ENCODE peak calls at places on chromosomes 3 and 15, in four cellular contexts. One of them, this sample, is unnamed.

GRCh38 chr15:78120523-78120922 is 10.7 kb downstream of the CIB2 start:
- DNase-seq in HepG2: no peak
- DNase-seq in K562: no peak
- DNase-seq in WTC11: peak
- DNase-seq in this sample: no peak

GRCh38 chr15:100129677-100130076 is 212.1 kb downstream of the ADAMTS17 start:
- DNase-seq in HepG2: peak
- DNase-seq in K562: peak
- DNase-seq in WTC11: no peak
- DNase-seq in this sample: no peak

GRCh38 chr3:144677118-144677517 is 705.5 kb downstream of the DIPK2A start:
- DNase-seq in HepG2: no peak
- DNase-seq in K562: no peak
- DNase-seq in WTC11: no peak
- DNase-seq in this sample: no peak

GRCh38 chr15:66707310-66708160 is 5.5 kb downstream of the SMAD6 start:
- DNase-seq in HepG2: peak
- DNase-seq in K562: no peak
- DNase-seq in WTC11: peak
- DNase-seq in this sample: no peak

GRCh38 chr15:68470981-68471380 is 39.0 kb upstream of the ITGA11 start:
- DNase-seq in HepG2: no peak
- DNase-seq in K562: no peak
- DNase-seq in WTC11: no peak
- DNase-seq in this sample: no peak

GRCh38 chr15:80605591-80606150 is 89.4 kb upstream of the ABHD17C start:
- DNase-seq in HepG2: no peak
- DNase-seq in K562: no peak
- DNase-seq in WTC11: no peak
- DNase-seq in this sample: no peak

GRCh38 chr3:45119824-45120614 is 26.2 kb downstream of the CDCP1 start:
- DNase-seq in HepG2: peak
- DNase-seq in K562: no peak
- DNase-seq in WTC11: no peak
- DNase-seq in this sample: no peak

GRCh38 chr15:70815604-70816003 is 38.4 kb downstream of the LARP6 start:
- DNase-seq in HepG2: peak
- DNase-seq in K562: no peak
- DNase-seq in WTC11: no peak
- DNase-seq in this sample: no peak

GRCh38 chr15:90881181-90881977 is 2.9 kb upstream of the FES start:
- DNase-seq in HepG2: no peak
- DNase-seq in K562: no peak
- DNase-seq in WTC11: no peak
- DNase-seq in this sample: no peak

GRCh38 chr3:86923071-86923476 is 67.9 kb downstream of the VGLL3 start:
- DNase-seq in HepG2: no peak
- DNase-seq in K562: no peak
- DNase-seq in WTC11: no peak
- DNase-seq in this sample: no peak
- TF ChIP-seq TCF7 in HepG2: no peak
- TF ChIP-seq TCF7 in K562: no peak
- TF ChIP-seq TCF7 in WTC11: no peak
- TF ChIP-seq TCF7 in this sample: no peak

DNA sequence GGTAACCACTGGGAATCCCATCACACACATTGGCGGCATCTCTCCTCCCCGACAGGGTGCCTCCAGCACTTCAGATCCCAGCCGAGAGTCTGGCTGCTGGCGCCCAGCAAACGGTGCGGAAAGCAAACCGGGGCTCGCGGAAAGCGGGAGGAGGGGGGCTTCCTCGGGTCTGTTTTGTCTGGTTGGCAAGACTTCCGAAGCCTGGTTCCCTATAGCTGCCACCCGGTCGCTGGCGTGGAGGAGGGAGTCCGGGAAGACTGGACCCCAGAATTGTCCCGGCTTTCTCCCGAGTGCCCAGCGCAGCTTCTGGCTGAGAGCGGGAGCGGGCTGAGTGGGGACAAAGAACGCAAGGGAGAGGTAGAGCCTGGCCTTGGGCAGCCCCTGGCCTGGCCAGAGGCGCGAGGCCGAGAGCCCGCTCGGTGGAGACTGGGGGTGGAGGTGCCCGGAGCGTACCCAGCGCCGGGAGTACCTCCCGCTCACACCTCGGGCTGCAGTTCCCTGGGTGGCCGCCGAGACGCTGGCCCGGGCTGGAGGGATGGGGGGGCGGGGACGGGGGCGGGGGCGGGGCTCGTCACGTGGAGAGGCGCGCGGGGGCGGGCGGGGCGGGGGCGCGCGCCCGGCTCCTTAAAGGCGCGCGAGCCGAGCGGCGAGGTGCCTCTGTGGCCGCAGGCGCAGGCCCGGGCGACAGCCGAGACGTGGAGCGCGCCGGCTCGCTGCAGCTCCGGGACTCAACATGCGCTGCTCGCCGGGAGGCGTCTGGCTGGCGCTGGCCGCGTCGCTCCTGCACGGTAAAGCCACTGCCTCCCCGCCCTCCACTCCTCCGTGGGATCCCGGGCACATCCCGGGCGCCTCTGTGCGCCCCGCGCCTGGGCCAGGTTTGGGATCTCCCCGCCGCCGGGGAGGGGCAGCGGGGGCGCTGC is at the start of gene CHRNA7:
- DNase-seq in HepG2: peak
- DNase-seq in K562: peak
- DNase-seq in WTC11: peak
- DNase-seq in this sample: no peak
- TF ChIP-seq TCF7 in HepG2: no peak
- TF ChIP-seq TCF7 in K562: no peak
- TF ChIP-seq TCF7 in WTC11: no peak
- TF ChIP-seq TCF7 in this sample: no peak

GRCh38 chr3:38168151-38168987 is 3.0 kb downstream of the OXSR1 start:
- DNase-seq in HepG2: no peak
- DNase-seq in K562: no peak
- DNase-seq in WTC11: no peak
- DNase-seq in this sample: no peak
- TF ChIP-seq TCF7 in HepG2: no peak
- TF ChIP-seq TCF7 in K562: no peak
- TF ChIP-seq TCF7 in WTC11: no peak
- TF ChIP-seq TCF7 in this sample: no peak

DNA sequence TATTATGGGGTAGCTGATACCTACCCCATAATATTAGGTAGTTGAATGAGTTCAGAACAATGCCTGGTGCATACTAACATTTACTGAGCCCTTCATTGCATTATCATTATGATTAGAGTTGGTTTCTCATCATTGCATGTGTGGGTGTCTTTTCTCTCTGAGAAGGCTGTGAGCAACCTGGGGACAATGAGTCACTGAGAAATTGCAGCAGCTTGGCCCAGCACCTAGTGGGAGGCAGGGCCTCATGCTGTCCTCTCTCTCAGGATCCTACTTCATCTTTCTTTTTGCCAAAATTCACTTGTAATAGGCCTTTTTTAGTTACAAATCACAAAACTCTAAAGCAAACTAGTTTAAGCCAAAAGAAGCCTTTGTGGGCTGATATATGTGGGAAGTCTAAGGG is 8.4 kb upstream of the CAMK1 start:
- DNase-seq in HepG2: no peak
- DNase-seq in K562: no peak
- DNase-seq in WTC11: no peak
- DNase-seq in this sample: no peak
- TF ChIP-seq TCF7 in HepG2: no peak
- TF ChIP-seq TCF7 in K562: no peak
- TF ChIP-seq TCF7 in WTC11: no peak
- TF ChIP-seq TCF7 in this sample: no peak

DNA sequence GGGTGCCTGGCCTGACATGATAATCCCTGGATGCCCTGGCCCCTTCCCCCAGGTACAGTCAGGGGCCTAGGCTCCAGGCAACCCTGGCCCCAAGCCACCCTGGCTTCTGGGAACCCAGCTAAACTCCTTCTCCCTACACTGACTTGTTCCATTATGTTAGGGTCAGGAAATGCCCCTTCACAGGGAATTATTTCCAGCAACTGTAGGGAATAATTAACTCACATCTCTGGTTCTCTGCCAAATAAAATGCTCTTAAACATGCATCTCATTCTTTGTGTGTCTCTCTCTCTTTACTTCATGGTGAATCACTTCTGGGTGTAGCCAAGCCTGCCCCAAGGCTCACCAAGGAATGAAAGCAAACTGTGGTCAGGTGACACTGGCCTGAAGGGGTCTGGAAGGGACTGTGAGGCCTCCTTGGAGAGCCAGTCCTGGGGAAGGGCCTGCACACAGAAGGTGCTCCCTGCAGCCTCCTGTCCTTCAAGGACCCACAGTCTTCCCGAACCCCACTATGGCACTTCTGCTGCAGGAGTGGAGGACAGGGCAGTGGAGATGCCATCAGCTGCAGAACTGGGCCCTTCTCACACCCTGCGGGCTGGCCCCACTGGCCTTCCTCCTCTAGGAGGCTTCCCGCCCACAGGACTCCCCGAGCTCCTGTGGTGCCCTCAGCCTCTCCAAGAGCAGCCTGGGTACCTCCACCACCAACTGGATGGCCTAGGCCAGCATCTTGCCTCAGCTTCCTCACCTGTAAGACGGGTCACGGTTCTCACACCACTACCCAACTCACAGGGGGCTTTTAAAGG is 17.6 kb downstream of the TKT start:
- DNase-seq in HepG2: peak
- DNase-seq in K562: no peak
- DNase-seq in WTC11: no peak
- DNase-seq in this sample: no peak
- TF ChIP-seq TCF7 in HepG2: no peak
- TF ChIP-seq TCF7 in K562: no peak
- TF ChIP-seq TCF7 in WTC11: no peak
- TF ChIP-seq TCF7 in this sample: no peak

GRCh38 chr3:143002083-143002712 is 828 bp downstream of the U2SURP start:
- DNase-seq in HepG2: peak
- DNase-seq in K562: peak
- DNase-seq in WTC11: no peak
- DNase-seq in this sample: no peak
- TF ChIP-seq TCF7 in HepG2: no peak
- TF ChIP-seq TCF7 in K562: no peak
- TF ChIP-seq TCF7 in WTC11: no peak
- TF ChIP-seq TCF7 in this sample: no peak

GRCh38 chr15:41836072-41836471 is 2.6 kb upstream of the PLA2G4B start:
- DNase-seq in HepG2: no peak
- DNase-seq in K562: no peak
- DNase-seq in WTC11: no peak
- DNase-seq in this sample: no peak

GRCh38 chr15:41829959-41830646 is 2.2 kb downstream of the JMJD7 start:
- DNase-seq in HepG2: no peak
- DNase-seq in K562: no peak
- DNase-seq in WTC11: no peak
- DNase-seq in this sample: no peak

GRCh38 chr15:41832208-41832607 is 4.3 kb downstream of the JMJD7 start:
- DNase-seq in HepG2: no peak
- DNase-seq in K562: no peak
- DNase-seq in WTC11: no peak
- DNase-seq in this sample: no peak

GRCh38 chr15:41836713-41837454 is 1.8 kb upstream of the PLA2G4B start:
- DNase-seq in HepG2: no peak
- DNase-seq in K562: no peak
- DNase-seq in WTC11: no peak
- DNase-seq in this sample: no peak

DNA sequence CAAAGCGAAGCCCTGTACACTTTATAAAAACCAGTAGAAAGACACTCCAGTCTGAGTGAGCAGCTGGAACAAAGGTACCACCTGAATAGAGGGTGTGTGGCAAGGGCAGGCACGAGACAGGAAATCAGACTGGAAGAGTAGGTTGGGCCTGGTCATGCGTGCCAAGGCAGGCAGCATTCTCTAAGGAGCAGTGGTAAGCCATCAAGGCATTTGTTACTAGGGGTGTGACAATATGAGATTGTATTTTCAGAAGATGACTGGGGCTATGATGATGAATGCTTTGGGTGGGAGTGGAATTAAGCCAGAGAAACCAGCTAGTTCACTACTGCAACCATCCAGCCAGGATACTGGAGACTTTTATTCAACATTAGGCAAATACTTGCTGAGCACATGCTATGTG is 5.0 kb downstream of the JMJD7 start:
- DNase-seq in HepG2: no peak
- DNase-seq in K562: no peak
- DNase-seq in WTC11: no peak
- DNase-seq in this sample: no peak
- TF ChIP-seq TCF7 in HepG2: no peak
- TF ChIP-seq TCF7 in K562: no peak
- TF ChIP-seq TCF7 in WTC11: no peak
- TF ChIP-seq TCF7 in this sample: no peak

GRCh38 chr3:160224811-160225180 is 426 bp upstream of the C3orf80 start:
- DNase-seq in HepG2: no peak
- DNase-seq in K562: no peak
- DNase-seq in WTC11: peak
- DNase-seq in this sample: no peak
- TF ChIP-seq TCF7 in HepG2: no peak
- TF ChIP-seq TCF7 in K562: no peak
- TF ChIP-seq TCF7 in WTC11: no peak
- TF ChIP-seq TCF7 in this sample: no peak

DNA sequence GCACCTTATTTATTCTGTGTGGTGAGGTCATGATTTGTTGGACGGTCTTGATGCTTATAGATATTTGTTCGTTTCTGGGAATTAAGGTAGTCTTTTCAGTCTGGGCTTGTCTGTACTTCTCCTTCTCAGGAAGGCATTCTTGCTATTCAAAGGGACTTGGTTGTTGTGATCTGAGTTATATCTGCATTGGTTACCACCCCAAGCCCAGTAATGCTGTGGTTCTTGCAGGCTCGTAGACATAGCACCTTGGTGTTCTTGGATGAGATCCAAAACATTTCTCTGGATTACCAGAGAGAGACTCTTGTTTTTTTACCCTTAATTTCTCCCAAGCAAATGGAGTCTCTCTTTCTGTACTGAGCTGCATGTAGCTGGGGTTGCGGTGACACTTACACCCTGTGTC is 128.0 kb upstream of the CBLB start:
- DNase-seq in HepG2: no peak
- DNase-seq in K562: no peak
- DNase-seq in WTC11: no peak
- DNase-seq in this sample: no peak
- TF ChIP-seq TCF7 in HepG2: no peak
- TF ChIP-seq TCF7 in K562: no peak
- TF ChIP-seq TCF7 in WTC11: no peak
- TF ChIP-seq TCF7 in this sample: no peak